ENCODE peak calls at places on chromosomes 11 and 22, in nine cellular contexts. L is brain microvascular endothelial cell; T is GM12865; F is cardiac fibroblast; Z is astrocyte of the cerebellum; C is CD8-positive, alpha-beta T cell; D is stomach; Y is cardiac muscle cell; I is fibroblast of the aortic adventitia. M is an unnamed sample.

GRCh38 chr11:73242291-73243092 is 24.4 kb downstream of the P2RY2 start:
- DNase-seq in L (peak; percentile 53), T (peak; percentile 86), F (peak; percentile 77), Z (peak; percentile 38), C (peak; percentile 65), D (peak; percentile 82), Y (peak; percentile 77), I (peak; percentile 79), M (peak; percentile 50)

GRCh38 chr22:27170491-27170890 is 513.1 kb downstream of the MIAT start:
- DNase-seq in L (peak; percentile 66), T (no peak), F (peak; percentile 89), Z (peak; percentile 73), C (no peak), D (no peak), Y (peak; percentile 91), I (peak; percentile 93), M (no peak)

GRCh38 chr22:45742866-45743450 is 71.3 kb downstream of the ATXN10 start:
- DNase-seq in L (peak; percentile 25), T (no peak), F (peak; percentile 73), Z (peak; percentile 22), C (no peak), D (peak; percentile 30), Y (peak; percentile 72), I (peak; percentile 68), M (no peak)

GRCh38 chr11:132779487-132779886 is 752.8 kb downstream of the OPCML start:
- DNase-seq in L (peak; percentile 12), T (no peak), F (no peak), Z (no peak), C (no peak), D (no peak), Y (no peak), I (no peak), M (no peak)

GRCh38 chr11:114587398-114587953 is 8.1 kb downstream of the NXPE4 start:
- DNase-seq in L (no peak), T (no peak), F (no peak), Z (no peak), C (no peak), D (no peak), Y (no peak), I (no peak), M (no peak)

GRCh38 chr22:48968201-48968959 is 859.3 kb downstream of the BRD1 start:
- DNase-seq in L (no peak), T (no peak), F (no peak), Z (no peak), C (no peak), D (peak; percentile 26), Y (no peak), I (no peak), M (no peak)

GRCh38 chr22:46596032-46596441 is 24.1 kb upstream of the GRAMD4 start:
- DNase-seq in L (no peak), T (no peak), F (no peak), Z (no peak), C (no peak), D (no peak), Y (no peak), I (no peak), M (no peak)

GRCh38 chr11:16611395-16612233 is 126.8 kb upstream of the C11orf58 start:
- DNase-seq in L (no peak), T (no peak), F (no peak), Z (no peak), C (no peak), D (no peak), Y (no peak), I (no peak), M (no peak)

GRCh38 chr22:36493690-36494110 is 12.3 kb upstream of the TXN2 start:
- DNase-seq in L (no peak), T (peak; percentile 79), F (no peak), Z (no peak), C (no peak), D (no peak), Y (no peak), I (no peak), M (no peak)

GRCh38 chr22:29630180-29630498 is 26.7 kb downstream of the NF2 start:
- DNase-seq in L (no peak), T (no peak), F (no peak), Z (no peak), C (no peak), D (no peak), Y (no peak), I (no peak), M (no peak)

GRCh38 chr11:62757846-62758788 is 3.3 kb upstream of the POLR2G start:
- DNase-seq in L (no peak), T (no peak), F (no peak), Z (no peak), C (no peak), D (no peak), Y (no peak), I (no peak), M (no peak)

GRCh38 chr11:31141804-31142203 is 227.7 kb downstream of the DCDC1 start:
- DNase-seq in L (no peak), T (no peak), F (no peak), Z (no peak), C (no peak), D (no peak), Y (no peak), I (no peak), M (no peak)

GRCh38 chr22:36221799-36222751 is 17.3 kb downstream of the APOL2 start:
- DNase-seq in L (no peak), T (peak; percentile 63), F (peak; percentile 53), Z (no peak), C (no peak), D (peak; percentile 68), Y (peak; percentile 62), I (peak; percentile 68), M (peak; percentile 44)

GRCh38 chr11:71252782-71253730 is 679 bp upstream of the SHANK2 start:
- DNase-seq in L (peak; percentile 35), T (no peak), F (peak; percentile 58), Z (peak; percentile 18), C (no peak), D (peak; percentile 62), Y (peak; percentile 61), I (peak; percentile 64), M (no peak)

GRCh38 chr11:76234704-76235232 is 28.5 kb upstream of the WNT11 start:
- DNase-seq in L (no peak), T (peak; percentile 65), F (no peak), Z (no peak), C (peak; percentile 5), D (peak; percentile 26), Y (no peak), I (no peak), M (no peak)

GRCh38 chr11:12540913-12541587 is 133.2 kb upstream of the TEAD1 start:
- DNase-seq in L (peak; percentile 77), T (no peak), F (peak; percentile 91), Z (peak; percentile 74), C (no peak), D (no peak), Y (peak; percentile 89), I (peak; percentile 95), M (no peak)

GRCh38 chr11:65436412-65437032 is 13.9 kb downstream of the NEAT1 start:
- DNase-seq in L (peak; percentile 21), T (no peak), F (peak; percentile 71), Z (no peak), C (no peak), D (peak; percentile 24), Y (peak; percentile 48), I (peak; percentile 65), M (no peak)

DNA sequence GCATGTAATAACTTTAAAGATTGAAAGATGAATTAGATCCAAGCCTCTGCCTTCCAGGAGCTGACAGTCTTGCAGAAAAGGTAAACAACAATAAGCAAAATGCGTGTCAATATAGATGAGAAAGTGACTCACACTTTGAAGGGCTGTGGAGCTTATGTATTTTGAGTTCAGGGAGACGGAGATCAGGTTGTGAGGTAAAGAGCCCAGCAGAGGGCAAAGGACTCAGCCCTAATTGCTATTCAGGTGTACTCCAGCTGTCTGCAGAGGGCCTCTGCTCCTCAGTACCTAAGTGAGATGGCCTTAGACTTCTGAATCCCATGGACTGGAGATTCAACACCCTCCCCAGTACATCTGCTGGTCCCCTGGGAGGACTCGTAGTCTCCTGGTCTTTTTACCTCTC is 22.9 kb upstream of the CTR9 start:
- DNase-seq in L (no peak), T (no peak), F (no peak), Z (no peak), C (no peak), D (no peak), Y (no peak), I (no peak), M (no peak)
- H3K4me3 ChIP-seq in L (no peak overlapping the region), T (no peak overlapping the region), F (no peak overlapping the region), Z (no peak overlapping the region), C (no peak overlapping the region), D (no peak overlapping the region), Y (no peak overlapping the region), I (no peak overlapping the region), M (no peak overlapping the region)

DNA sequence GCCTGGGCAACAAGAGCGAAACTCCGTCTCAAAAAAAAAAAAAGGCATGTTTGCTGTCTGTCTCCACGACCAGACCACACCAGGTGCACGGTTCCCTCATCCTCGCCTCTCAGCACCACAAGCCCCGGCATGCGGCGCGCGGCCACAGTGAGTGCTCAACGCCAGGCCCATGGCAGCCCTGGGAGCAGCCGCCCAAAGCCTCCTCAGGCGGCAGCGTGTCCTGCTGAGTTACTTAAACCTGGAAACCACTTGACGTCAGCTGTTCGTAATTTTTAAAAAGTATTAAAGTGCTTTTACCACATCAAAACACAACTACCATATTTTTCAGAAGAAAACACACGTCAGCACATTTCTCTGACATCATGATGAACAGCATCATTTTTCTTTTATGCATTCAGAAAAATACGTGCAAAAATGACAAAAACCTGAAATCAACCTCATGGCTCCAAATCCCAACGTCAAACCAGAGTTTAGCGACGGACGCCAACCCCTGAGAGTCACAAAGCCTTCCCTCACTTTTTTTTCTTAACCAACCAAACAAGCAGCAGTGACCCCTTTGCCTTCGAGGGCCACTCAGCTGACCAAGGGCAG is 2.1 kb downstream of the DEAF1 start:
- DNase-seq in L (no peak), T (peak; percentile 52), F (no peak), Z (no peak), C (no peak), D (no peak), Y (no peak), I (peak; percentile 20), M (no peak)
- H3K4me3 ChIP-seq in L (peak overlapping the region; percentile 77), T (peak overlapping the region; percentile 51), F (peak overlapping the region; percentile 80), Z (peak overlapping the region; percentile 92), C (peak overlapping the region; percentile 3), D (no peak overlapping the region), Y (no peak overlapping the region), I (no peak overlapping the region), M (no peak overlapping the region)

DNA sequence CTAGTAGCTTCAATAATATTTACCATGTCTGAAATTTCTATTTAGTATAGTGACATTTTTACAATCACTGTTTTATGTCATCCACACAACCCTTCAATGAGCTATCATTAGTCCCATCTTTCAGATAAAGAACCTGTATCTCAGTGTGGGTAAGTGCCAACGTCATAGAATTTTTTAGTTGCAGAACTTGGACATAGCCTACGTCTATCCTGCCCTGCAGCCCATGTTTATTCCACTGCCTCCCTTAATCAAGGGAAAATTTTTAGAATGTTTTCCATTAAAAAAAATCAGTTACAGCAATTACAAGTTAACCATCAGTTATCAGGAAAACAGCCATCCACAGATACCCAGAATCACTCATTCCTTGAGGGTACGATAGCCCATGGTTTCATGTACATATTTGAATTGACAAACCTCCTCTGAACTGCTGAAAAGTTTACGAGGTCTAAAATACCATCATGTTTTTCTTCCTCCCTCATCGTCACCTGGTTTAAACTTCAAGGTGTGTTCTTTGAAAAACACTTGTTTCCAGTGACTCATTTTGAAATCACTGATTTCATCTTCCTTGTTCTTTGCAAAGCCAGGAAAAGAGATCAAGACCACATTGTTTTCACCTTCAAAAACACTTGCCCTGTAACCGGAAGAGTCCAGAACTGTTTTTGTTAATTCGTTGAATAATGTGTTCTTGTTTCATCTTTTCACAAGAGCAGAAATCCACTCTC is 100.9 kb downstream of the FAM76B start:
- DNase-seq in L (no peak), T (peak; percentile 61), F (no peak), Z (no peak), C (no peak), D (no peak), Y (no peak), I (no peak), M (no peak)
- H3K4me3 ChIP-seq in L (no peak overlapping the region), T (no peak overlapping the region), F (no peak overlapping the region), Z (no peak overlapping the region), C (no peak overlapping the region), D (no peak overlapping the region), Y (no peak overlapping the region), I (no peak overlapping the region), M (no peak overlapping the region)

GRCh38 chr22:47778160-47778658 is 1015.8 kb downstream of the TBC1D22A start:
- DNase-seq in L (no peak), T (no peak), F (no peak), Z (no peak), C (no peak), D (no peak), Y (no peak), I (no peak), M (no peak)
- H3K4me3 ChIP-seq in L (no peak overlapping the region), T (no peak overlapping the region), F (no peak overlapping the region), Z (no peak overlapping the region), C (no peak overlapping the region), D (no peak overlapping the region), Y (no peak overlapping the region), I (no peak overlapping the region), M (no peak overlapping the region)